ENCODE peak calls at places on chromosomes 1 and 21, in six cellular contexts. T is vagina; Q is left lung; Z is T-helper 1 cell; F is activated effector memory CD4-positive, alpha-beta T cell treated with Interleukin-2 at 50 U/mL for 16 hours; L is stimulated activated CD4-positive, alpha-beta T cell treated with anti-CD3 and anti-CD28 coated beads, Interleukin-12 subunit alpha, Interleukin-12 subunit beta, amount 100 ng/mL, for 48 hours. D is an unnamed sample.

GRCh38 chr21:27258756-27259429 is 292.0 kb upstream of the ADAMTS5 start:
- DNase-seq in T (no peak), Q (no peak), Z (no peak), F (no peak), L (no peak), D (no peak)

GRCh38 chr1:155474156-155474555 is 88.4 kb downstream of the ASH1L start:
- DNase-seq in T (no peak), Q (no peak), Z (no peak), F (no peak), L (no peak), D (no peak)

GRCh38 chr1:201009967-201010645 is 13.4 kb downstream of the KIF21B start:
- DNase-seq in T (no peak), Q (no peak), Z (no peak), F (no peak), L (no peak), D (no peak)

GRCh38 chr1:95035536-95035935 is 37.2 kb downstream of the ALG14 start:
- DNase-seq in T (no peak), Q (no peak), Z (no peak), F (no peak), L (no peak), D (no peak)

GRCh38 chr1:212401838-212402582 is 12.7 kb downstream of the PACC1 start:
- DNase-seq in T (no peak), Q (no peak), Z (no peak), F (no peak), L (no peak), D (no peak)

GRCh38 chr1:9251501-9251900 is 16.9 kb downstream of the H6PD start:
- DNase-seq in T (no peak), Q (no peak), Z (no peak), F (no peak), L (no peak), D (no peak)

GRCh38 chr1:209260146-209260545 is 323.4 kb upstream of the CAMK1G start:
- DNase-seq in T (no peak), Q (no peak), Z (no peak), F (no peak), L (no peak), D (no peak)

GRCh38 chr1:77063118-77063517 is 156.1 kb downstream of the PIGK start:
- DNase-seq in T (no peak), Q (no peak), Z (no peak), F (no peak), L (no peak), D (no peak)

GRCh38 chr1:18539171-18539570 is 58.4 kb downstream of the KLHDC7A start:
- DNase-seq in T (peak), Q (peak), Z (no peak), F (no peak), L (no peak), D (no peak)

GRCh38 chr21:43188181-43188580 is 19.4 kb downstream of the CRYAA start:
- DNase-seq in T (no peak), Q (no peak), Z (no peak), F (no peak), L (no peak), D (no peak)

GRCh38 chr1:161172349-161172748 is 5.0 kb downstream of the B4GALT3 start:
- DNase-seq in T (no peak), Q (no peak), Z (no peak), F (no peak), L (no peak), D (no peak)

GRCh38 chr21:14913576-14914146 is 151.1 kb downstream of the NRIP1 start:
- DNase-seq in T (no peak), Q (no peak), Z (no peak), F (no peak), L (no peak), D (no peak)